ENCODE peak calls at places on chromosomes 7 and 10, in eight cellular contexts. W is progenitor cell of endocrine pancreas, B is KG1, R is T-cell, E is NCI-H1694, O is head of caudate nucleus, D is COR-L47, P is lower lobe of right lung. T is an unnamed sample.

GRCh38 chr7:360454-361100 is 70.6 kb downstream of the FOXL3 start:
- DNase-seq in O (no peak), E (no peak), P (peak; percentile 35), D (no peak), W (no peak), B (no peak), R (no peak), T (no peak)

GRCh38 chr7:128916643-128916915 is 6.1 kb upstream of the KCP start:
- DNase-seq in P (no peak), R (no peak), E (no peak), D (no peak), O (no peak), B (no peak), W (no peak), T (no peak)

GRCh38 chr7:113026941-113027340 is 59.7 kb downstream of the GPR85 start:
- DNase-seq in O (no peak), P (no peak), R (no peak), W (no peak), D (no peak), B (no peak), E (no peak), T (no peak)

GRCh38 chr7:80210400-80210799 is 75.8 kb downstream of the GNAI1 start:
- DNase-seq in O (no peak), R (no peak), B (no peak), W (no peak), P (no peak), D (no peak), E (no peak), T (no peak)

GRCh38 chr10:2122431-2123124 is 385.3 kb upstream of the ADARB2 start:
- DNase-seq in D (no peak), R (no peak), W (no peak), P (no peak), B (no peak), E (no peak), O (peak; percentile 22), T (no peak)

GRCh38 chr10:48514263-48514662 is 90.6 kb downstream of the ARHGAP22 start:
- DNase-seq in R (no peak), W (no peak), B (no peak), D (no peak), E (no peak), O (no peak), P (no peak), T (no peak)

GRCh38 chr10:132837905-132838304 is 52.0 kb upstream of the NKX6-2 start:
- DNase-seq in R (no peak), P (no peak), W (peak; percentile 8), O (no peak), E (no peak), D (no peak), B (no peak), T (no peak)

GRCh38 chr7:38169862-38170261 is 8.2 kb upstream of the STARD3NL start:
- DNase-seq in P (no peak), R (no peak), D (no peak), B (no peak), W (no peak), E (no peak), O (no peak), T (no peak)

GRCh38 chr7:150453186-150453585 is 2.8 kb downstream of the GIMAP8 start:
- DNase-seq in P (no peak), R (no peak), W (no peak), E (no peak), B (no peak), D (no peak), O (no peak), T (no peak)

GRCh38 chr10:132063432-132063831 is 2.3 kb upstream of the JAKMIP3 start:
- DNase-seq in R (no peak), D (no peak), P (no peak), E (no peak), O (no peak), W (no peak), B (no peak), T (no peak)

GRCh38 chr10:78436706-78437406 is 403.2 kb downstream of the RPS24 start:
- DNase-seq in R (no peak), P (no peak), E (no peak), B (no peak), O (no peak), D (no peak), W (no peak), T (no peak)

GRCh38 chr7:11297226-11297625 is 323.6 kb downstream of the PHF14 start:
- DNase-seq in P (no peak), E (no peak), W (no peak), D (no peak), B (no peak), R (no peak), O (no peak), T (no peak)

GRCh38 chr7:51139796-51140195 is 176.8 kb downstream of the COBL start:
- DNase-seq in R (no peak), E (no peak), P (no peak), D (no peak), B (no peak), W (no peak), O (no peak), T (no peak)

GRCh38 chr7:155349601-155350331 is 52.1 kb downstream of the INSIG1 start:
- DNase-seq in W (no peak), B (no peak), R (no peak), O (peak; percentile 4), P (peak; percentile 51), D (no peak), E (no peak), T (no peak)

GRCh38 chr10:107847620-107848019 is 683.1 kb upstream of the SORCS1 start:
- DNase-seq in W (no peak), E (no peak), B (no peak), R (no peak), O (no peak), P (no peak), D (no peak), T (no peak)

GRCh38 chr7:51732066-51732465 is 415.5 kb upstream of the COBL start:
- DNase-seq in P (no peak), B (no peak), W (no peak), D (no peak), E (no peak), O (peak; percentile 67), R (no peak), T (no peak)

GRCh38 chr10:24427678-24428409 is 218.9 kb downstream of the KIAA1217 start:
- DNase-seq in R (no peak), P (no peak), E (no peak), B (no peak), W (no peak), O (no peak), D (no peak), T (no peak)

GRCh38 chr10:117431160-117431559 is 55.9 kb upstream of the PDZD8 start:
- DNase-seq in P (no peak), D (no peak), O (no peak), B (no peak), E (no peak), R (no peak), W (no peak), T (no peak)

GRCh38 chr7:107934991-107935770 is 44.2 kb downstream of the DLD start:
- DNase-seq in W (no peak), R (no peak), B (no peak), D (no peak), E (no peak), P (no peak), O (no peak), T (no peak)

GRCh38 chr10:99573806-99574205 is 41.1 kb downstream of the NKX2-3 start:
- DNase-seq in B (no peak), E (no peak), O (no peak), R (no peak), D (no peak), W (no peak), P (no peak), T (no peak)

GRCh38 chr7:102992820-102993531 is 80.2 kb downstream of the LRRC17 start:
- DNase-seq in D (no peak), W (no peak), O (no peak), E (no peak), P (no peak), R (no peak), B (no peak), T (no peak)

GRCh38 chr7:49261928-49262327 is 337.6 kb downstream of the CDC14C start:
- DNase-seq in O (no peak), P (no peak), E (no peak), B (no peak), W (no peak), R (no peak), D (no peak), T (no peak)

GRCh38 chr10:14185501-14186045 is 145.2 kb downstream of the FRMD4A start:
- DNase-seq in B (no peak), E (no peak), D (no peak), O (no peak), R (peak; percentile 48), W (no peak), P (no peak), T (no peak)

GRCh38 chr7:158028290-158028941 is 559.2 kb downstream of the PTPRN2 start:
- DNase-seq in E (no peak), W (no peak), O (no peak), P (no peak), B (no peak), R (no peak), D (peak; percentile 84), T (no peak)

GRCh38 chr10:109956454-109957091 is 33.3 kb upstream of the XPNPEP1 start:
- DNase-seq in B (no peak), R (no peak), E (peak; percentile 24), P (no peak), O (no peak), W (no peak), D (no peak), T (no peak)

GRCh38 chr7:124764847-124765400 is 668 bp downstream of the GPR37 start:
- DNase-seq in W (peak; percentile 16), R (no peak), D (peak; percentile 27), P (peak; percentile 46), B (no peak), O (peak; percentile 43), E (no peak), T (no peak)

GRCh38 chr7:80511964-80512363 is at the start of gene GNAT3:
- DNase-seq in O (no peak), P (no peak), W (no peak), R (no peak), E (no peak), D (no peak), B (no peak), T (no peak)

GRCh38 chr7:101553771-101554445 is 75.2 kb downstream of the MYL10 start:
- DNase-seq in B (no peak), R (no peak), W (no peak), D (no peak), O (no peak), E (no peak), P (no peak), T (no peak)

GRCh38 chr7:99493823-99494222 is 6.3 kb downstream of the ZNF394 start:
- DNase-seq in R (no peak), O (no peak), W (no peak), D (no peak), B (no peak), E (no peak), P (no peak), T (no peak)

GRCh38 chr7:2141656-2142055 is 91.1 kb downstream of the MAD1L1 start:
- DNase-seq in O (peak; percentile 52), E (no peak), B (no peak), P (no peak), D (no peak), W (no peak), R (no peak), T (no peak)

GRCh38 chr10:60235001-60235400 is 154.7 kb downstream of the ANK3 start:
- DNase-seq in D (peak; percentile 22), O (peak; percentile 51), W (no peak), P (no peak), R (no peak), B (no peak), E (no peak), T (no peak)

GRCh38 chr7:52782348-52782747 is 253.1 kb upstream of the POM121L12 start:
- DNase-seq in O (no peak), R (no peak), D (no peak), E (no peak), B (no peak), P (no peak), W (no peak), T (no peak)

T was measured in SK-N-MC.